ENCODE peak calls at places on chromosomes 11 and 22, in six cellular contexts. V is choroid plexus epithelial cell, R is cardiac fibroblast, J is dorsolateral prefrontal cortex, M is pancreas, U is fibroblast of lung. D is an unnamed sample.

GRCh38 chr11:79045811-79046304 is 395.0 kb downstream of the TENM4 start:
- DNase-seq in V (no peak), R (no peak), J (no peak), M (no peak), U (no peak), D (peak; percentile 50)

GRCh38 chr11:78340530-78340929 is 77.1 kb downstream of the GAB2 start:
- DNase-seq in V (no peak), R (no peak), J (no peak), M (no peak), U (no peak), D (no peak)

GRCh38 chr11:60912223-60912850 is 1.6 kb upstream of the TMEM109 start:
- DNase-seq in V (peak; percentile 94), R (no peak), J (no peak), M (no peak), U (no peak), D (no peak)

GRCh38 chr11:30197869-30198268 is 32.9 kb upstream of the FSHB start:
- DNase-seq in V (no peak), R (no peak), J (no peak), M (no peak), U (no peak), D (no peak)

GRCh38 chr11:119339581-119340334 is 925 bp downstream of the C1QTNF5 start:
- DNase-seq in V (peak; percentile 48), R (peak; percentile 77), J (peak; percentile 72), M (peak; percentile 67), U (peak; percentile 56), D (peak; percentile 82)

GRCh38 chr11:10866893-10867331 is 9.1 kb upstream of the ZBED5 start:
- DNase-seq in V (peak; percentile 73), R (peak; percentile 60), J (no peak), M (no peak), U (peak; percentile 66), D (peak; percentile 64)

GRCh38 chr11:93522448-93522847 is 20.7 kb downstream of the SMCO4 start:
- DNase-seq in V (no peak), R (no peak), J (no peak), M (no peak), U (no peak), D (no peak)

GRCh38 chr11:69657911-69658605 is 17.1 kb downstream of the LTO1 start:
- DNase-seq in V (peak; percentile 60), R (no peak), J (no peak), M (no peak), U (no peak), D (no peak)

GRCh38 chr22:24695958-24696511 is 78.5 kb downstream of the PIWIL3 start:
- DNase-seq in V (peak; percentile 41), R (peak; percentile 63), J (no peak), M (no peak), U (peak; percentile 68), D (peak; percentile 11)

GRCh38 chr22:37281646-37282384 is 493 bp upstream of the CYTH4 start:
- DNase-seq in V (no peak), R (no peak), J (no peak), M (no peak), U (no peak), D (no peak)
- H3K4me3 ChIP-seq in V (no peak overlapping the region), R (no peak overlapping the region), J (no peak overlapping the region), M (no peak overlapping the region), U (no peak overlapping the region), D (no peak overlapping the region)

GRCh38 chr11:62443390-62444201 is 24.8 kb downstream of the SCGB1A1 start:
- DNase-seq in V (no peak), R (peak; percentile 81), J (no peak), M (no peak), U (no peak), D (peak; percentile 26)
- H3K4me3 ChIP-seq in V (no peak overlapping the region), R (peak overlapping the region; percentile 51), J (peak overlapping the region; percentile 72), M (no peak overlapping the region), U (no peak overlapping the region), D (peak overlapping the region; percentile 43)

DNA sequence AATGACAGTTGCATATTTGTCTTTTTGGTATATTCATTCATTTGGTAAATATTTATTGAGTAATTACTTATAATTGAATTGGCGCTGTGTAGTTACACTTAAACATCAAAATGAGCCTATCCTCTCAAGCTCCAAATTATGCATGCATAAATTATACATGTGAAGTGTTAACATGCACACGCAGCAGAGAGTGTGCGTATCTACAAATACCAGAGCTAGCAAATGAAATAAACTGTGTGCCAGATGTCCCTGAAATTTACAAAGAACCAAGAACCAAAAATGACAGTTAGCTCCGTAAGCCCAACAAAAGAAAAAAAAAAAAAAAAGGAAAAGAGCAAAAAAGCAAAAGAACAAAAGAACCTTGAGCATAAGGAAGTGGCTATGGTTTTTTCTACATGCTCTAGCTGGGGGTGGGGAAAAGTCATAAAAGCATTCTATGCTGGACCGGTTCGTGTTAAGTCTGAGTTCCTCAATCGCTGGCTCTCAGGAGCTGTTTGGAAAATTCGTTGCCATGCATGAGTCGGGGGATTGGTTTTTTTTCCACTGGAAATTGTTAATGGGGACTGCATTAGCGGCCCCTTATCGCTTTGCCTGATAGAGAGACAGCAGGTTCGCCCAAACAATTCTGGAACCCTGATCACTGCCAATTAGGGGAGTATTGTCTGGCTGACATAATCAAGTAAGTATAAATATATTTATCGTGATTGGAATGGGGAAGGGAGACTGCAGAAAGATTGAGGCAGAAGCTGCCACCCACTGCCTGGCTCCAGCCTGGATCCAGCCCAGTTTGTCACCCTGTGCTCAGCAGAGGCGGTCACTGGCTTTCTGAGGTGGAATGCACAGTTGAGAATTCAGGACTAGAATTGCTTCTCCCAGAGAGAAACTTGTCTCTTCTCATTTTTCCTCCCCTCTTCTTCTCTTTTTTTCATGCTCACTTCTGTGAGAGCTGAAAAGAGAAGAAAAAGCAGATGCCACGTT is 25.6 kb downstream of the GRAP2 start:
- DNase-seq in V (no peak), R (no peak), J (peak; percentile 39), M (no peak), U (no peak), D (no peak)
- H3K4me3 ChIP-seq in V (no peak overlapping the region), R (no peak overlapping the region), J (no peak overlapping the region), M (no peak overlapping the region), U (no peak overlapping the region), D (no peak overlapping the region)

DNA sequence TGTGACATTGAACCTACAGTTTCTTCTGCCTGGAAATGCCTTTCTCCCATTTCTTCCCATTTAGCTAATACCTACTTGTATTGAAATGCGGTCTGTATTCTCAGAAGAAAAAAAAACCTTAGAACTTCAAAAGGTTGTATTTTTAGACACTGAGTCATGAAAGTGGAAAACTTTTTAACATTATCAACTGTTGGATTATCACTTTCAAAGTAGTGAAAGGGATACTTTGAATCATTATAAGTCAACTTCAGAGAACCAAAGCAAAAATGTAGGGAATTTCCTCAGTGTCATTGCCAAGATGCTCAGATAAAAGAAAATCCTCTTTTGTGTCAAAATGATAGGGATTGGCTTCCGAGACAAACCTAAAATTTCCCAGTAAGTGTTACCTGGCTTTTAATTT is 6.6 kb downstream of the HOATZ start:
- DNase-seq in V (no peak), R (no peak), J (no peak), M (no peak), U (no peak), D (no peak)
- H3K4me3 ChIP-seq in V (no peak overlapping the region), R (no peak overlapping the region), J (no peak overlapping the region), M (no peak overlapping the region), U (no peak overlapping the region), D (no peak overlapping the region)

D was measured in foreskin fibroblast.